ENCODE peak calls at places on chromosome 18, in four cellular contexts. T, S, P and G are unnamed samples.

GRCh38 chr18:48408111-48408726 is 964 bp downstream of the ZBTB7C start:
- DNase-seq in S (no peak), T (no peak), P (no peak), G (peak; percentile 13)

GRCh38 chr18:41745166-41746049 is 209.6 kb upstream of the PIK3C3 start:
- DNase-seq in P (no peak), S (peak; percentile 82), T (peak; percentile 7), G (peak; percentile 51)

GRCh38 chr18:45167631-45168225 is 447.5 kb upstream of the SLC14A2 start:
- DNase-seq in P (no peak), T (no peak), S (no peak), G (peak; percentile 91)

GRCh38 chr18:79139206-79139605 is 70.0 kb downstream of the ATP9B start:
- DNase-seq in T (peak; percentile 50), P (peak; percentile 15), S (no peak), G (no peak)

GRCh38 chr18:27861539-27861938 is 315.4 kb downstream of the CDH2 start:
- DNase-seq in T (no peak), S (peak; percentile 91), P (no peak), G (no peak)

GRCh38 chr18:51621103-51621969 is 423.9 kb upstream of the MEX3C start:
- DNase-seq in P (no peak), T (peak; percentile 33), S (peak; percentile 84), G (peak; percentile 18)

GRCh38 chr18:22789600-22789999 is 143.5 kb upstream of the RBBP8 start:
- DNase-seq in S (no peak), T (no peak), P (no peak), G (no peak)

GRCh38 chr18:44943201-44943881 is 262.7 kb downstream of the SETBP1 start:
- DNase-seq in S (peak; percentile 61), P (no peak), T (no peak), G (peak; percentile 62)